ENCODE peak calls at places on chromosomes 6 and 20, in four cellular contexts. One of them, this sample, is unnamed.
A peak's percentile ranks its signal among the peaks of the same experiment; 100 is the strongest.

GRCh38 chr6:149860834-149861602 is 3.1 kb downstream of the LRP11 start:
- DNase-seq in HEK293T: no peak
- DNase-seq in substantia nigra: no peak
- DNase-seq in EL: no peak
- DNase-seq in this sample: no peak

GRCh38 chr6:157029980-157030690 is 253.0 kb downstream of the ARID1B start:
- DNase-seq in HEK293T: no peak
- DNase-seq in substantia nigra: no peak
- DNase-seq in EL: no peak
- DNase-seq in this sample: no peak

GRCh38 chr20:36754656-36755222 is 8.8 kb upstream of the NDRG3 start:
- DNase-seq in HEK293T: peak; percentile 63
- DNase-seq in substantia nigra: no peak
- DNase-seq in EL: peak; percentile 78
- DNase-seq in this sample: peak; percentile 87

GRCh38 chr6:36201612-36202011 is 5.1 kb downstream of the BRPF3 start:
- DNase-seq in HEK293T: no peak
- DNase-seq in substantia nigra: no peak
- DNase-seq in EL: no peak
- DNase-seq in this sample: no peak

GRCh38 chr20:48824830-48825550 is 2.8 kb downstream of the PREX1 start:
- DNase-seq in HEK293T: no peak
- DNase-seq in substantia nigra: no peak
- DNase-seq in EL: no peak
- DNase-seq in this sample: no peak

GRCh38 chr20:55067158-55067825 is 591.9 kb downstream of the DOK5 start:
- DNase-seq in HEK293T: no peak
- DNase-seq in substantia nigra: no peak
- DNase-seq in EL: no peak
- DNase-seq in this sample: no peak

GRCh38 chr6:79384845-79385244 is 150.4 kb upstream of the HMGN3 start:
- DNase-seq in HEK293T: peak; percentile 28
- DNase-seq in substantia nigra: no peak
- DNase-seq in EL: no peak
- DNase-seq in this sample: no peak

GRCh38 chr6:52167272-52167671 is 18.9 kb upstream of the IL17A start:
- DNase-seq in HEK293T: no peak
- DNase-seq in substantia nigra: no peak
- DNase-seq in EL: no peak
- DNase-seq in this sample: no peak

GRCh38 chr6:144405173-144405572 is 120.0 kb downstream of the UTRN start:
- DNase-seq in HEK293T: no peak
- DNase-seq in substantia nigra: no peak
- DNase-seq in EL: no peak
- DNase-seq in this sample: peak; percentile 66

GRCh38 chr20:25254986-25255680 is 7.2 kb downstream of the PYGB start:
- DNase-seq in HEK293T: no peak
- DNase-seq in substantia nigra: no peak
- DNase-seq in EL: no peak
- DNase-seq in this sample: no peak

GRCh38 chr6:78462728-78463127 is 404.6 kb upstream of the IRAK1BP1 start:
- DNase-seq in HEK293T: no peak
- DNase-seq in substantia nigra: no peak
- DNase-seq in EL: no peak
- DNase-seq in this sample: no peak

GRCh38 chr20:10719740-10720380 is 46.1 kb upstream of the JAG1 start:
- DNase-seq in HEK293T: no peak
- DNase-seq in substantia nigra: no peak
- DNase-seq in EL: no peak
- DNase-seq in this sample: peak; percentile 10

GRCh38 chr20:4835244-4836177 is 113.8 kb downstream of the PRND start:
- DNase-seq in HEK293T: no peak
- DNase-seq in substantia nigra: peak; percentile 10
- DNase-seq in EL: no peak
- DNase-seq in this sample: no peak

GRCh38 chr6:156655267-156655918 is 121.8 kb upstream of the ARID1B start:
- DNase-seq in HEK293T: no peak
- DNase-seq in substantia nigra: no peak
- DNase-seq in EL: no peak
- DNase-seq in this sample: no peak

GRCh38 chr6:30818426-30818841 is 65.9 kb upstream of the DDR1 start:
- DNase-seq in HEK293T: no peak
- DNase-seq in substantia nigra: no peak
- DNase-seq in EL: peak; percentile 83
- DNase-seq in this sample: peak; percentile 48

GRCh38 chr6:151387581-151387980 is 3.8 kb downstream of the ZBTB2 start:
- DNase-seq in HEK293T: no peak
- DNase-seq in substantia nigra: no peak
- DNase-seq in EL: peak; percentile 82
- DNase-seq in this sample: no peak

GRCh38 chr6:33579828-33580714 is at the start of gene BAK1:
- DNase-seq in HEK293T: peak; percentile 90
- DNase-seq in substantia nigra: peak; percentile 63
- DNase-seq in EL: peak; percentile 94
- DNase-seq in this sample: peak; percentile 87

GRCh38 chr20:9211016-9211760 is 142.3 kb downstream of the PLCB4 start:
- DNase-seq in HEK293T: no peak
- DNase-seq in substantia nigra: no peak
- DNase-seq in EL: no peak
- DNase-seq in this sample: peak; percentile 50

GRCh38 chr20:10078403-10078802 is 43.6 kb downstream of the ANKEF1 start:
- DNase-seq in HEK293T: no peak
- DNase-seq in substantia nigra: no peak
- DNase-seq in EL: no peak
- DNase-seq in this sample: no peak

GRCh38 chr6:41634657-41635056 is 3.6 kb upstream of the MDFI start:
- DNase-seq in HEK293T: no peak
- DNase-seq in substantia nigra: no peak
- DNase-seq in EL: no peak
- DNase-seq in this sample: no peak

GRCh38 chr6:16126881-16127280 is 2.0 kb upstream of the MYLIP start:
- DNase-seq in HEK293T: no peak
- DNase-seq in substantia nigra: no peak
- DNase-seq in EL: no peak
- DNase-seq in this sample: no peak

GRCh38 chr20:45058168-45058850 is 42.6 kb downstream of the KCNS1 start:
- DNase-seq in HEK293T: no peak
- DNase-seq in substantia nigra: no peak
- DNase-seq in EL: no peak
- DNase-seq in this sample: no peak

GRCh38 chr6:157364705-157365104 is 16.3 kb upstream of the ZDHHC14 start:
- DNase-seq in HEK293T: no peak
- DNase-seq in substantia nigra: no peak
- DNase-seq in EL: no peak
- DNase-seq in this sample: no peak

GRCh38 chr20:22700387-22700786 is 116.0 kb upstream of the FOXA2 start:
- DNase-seq in HEK293T: no peak
- DNase-seq in substantia nigra: no peak
- DNase-seq in EL: no peak
- DNase-seq in this sample: no peak

GRCh38 chr20:44610313-44610965 is 28.1 kb downstream of the PKIG start:
- DNase-seq in HEK293T: no peak
- DNase-seq in substantia nigra: no peak
- DNase-seq in EL: no peak
- DNase-seq in this sample: no peak

GRCh38 chr6:3318226-3318625 is 59.5 kb downstream of the PSMG4 start:
- DNase-seq in HEK293T: no peak
- DNase-seq in substantia nigra: no peak
- DNase-seq in EL: no peak
- DNase-seq in this sample: no peak

GRCh38 chr6:94859924-94860323 is 717.4 kb upstream of the MANEA start:
- DNase-seq in HEK293T: no peak
- DNase-seq in substantia nigra: no peak
- DNase-seq in EL: no peak
- DNase-seq in this sample: no peak

GRCh38 chr20:56829788-56830385 is 200.8 kb downstream of the TFAP2C start:
- DNase-seq in HEK293T: no peak
- DNase-seq in substantia nigra: no peak
- DNase-seq in EL: no peak
- DNase-seq in this sample: no peak

GRCh38 chr6:126764104-126764503 is 354.4 kb upstream of the RSPO3 start:
- DNase-seq in HEK293T: no peak
- DNase-seq in substantia nigra: no peak
- DNase-seq in EL: no peak
- DNase-seq in this sample: no peak

GRCh38 chr6:29953001-29953436 is 10.7 kb downstream of the HLA-A start:
- DNase-seq in HEK293T: no peak
- DNase-seq in substantia nigra: no peak
- DNase-seq in EL: peak; percentile 89
- DNase-seq in this sample: peak; percentile 80

GRCh38 chr6:24902782-24903181 is 33.0 kb downstream of the RIPOR2 start:
- DNase-seq in HEK293T: no peak
- DNase-seq in substantia nigra: no peak
- DNase-seq in EL: peak; percentile 92
- DNase-seq in this sample: no peak

GRCh38 chr6:120587381-120587780 is 746.9 kb downstream of the TBC1D32 start:
- DNase-seq in HEK293T: no peak
- DNase-seq in substantia nigra: no peak
- DNase-seq in EL: no peak
- DNase-seq in this sample: no peak

GRCh38 chr20:37651932-37652331 is 41.9 kb upstream of the CTNNBL1 start:
- DNase-seq in HEK293T: peak; percentile 33
- DNase-seq in substantia nigra: no peak
- DNase-seq in EL: peak; percentile 44
- DNase-seq in this sample: peak; percentile 78